ENCODE peak calls at places on chromosomes 7 and 10, in eight cellular contexts. W is lower leg skin; Y is astrocyte of the spinal cord; E is pancreas; S is cardiac muscle cell; M is GM13977; L is CD8-positive, alpha-beta T cell; K is epithelial cell of proximal tubule. P is an unnamed sample.

GRCh38 chr7:99459087-99459486 is 6.9 kb downstream of the ATP5MF start:
- DNase-seq in E (no peak), S (peak; percentile 19), W (no peak), M (no peak), K (no peak), Y (no peak), L (peak; percentile 13), P (peak; percentile 39)

GRCh38 chr10:132518572-132519381 is 18.8 kb upstream of the INPP5A start:
- DNase-seq in W (no peak), Y (no peak), L (no peak), S (no peak), K (no peak), E (peak; percentile 92), M (peak; percentile 54), P (peak; percentile 57)

GRCh38 chr7:103680161-103681144 is 234.4 kb upstream of the SLC26A5 start:
- DNase-seq in M (no peak), W (no peak), S (no peak), K (no peak), E (no peak), L (no peak), Y (no peak), P (no peak)

GRCh38 chr10:95756796-95757657 is 1.1 kb downstream of the ENTPD1 start:
- DNase-seq in K (no peak), W (no peak), S (peak; percentile 13), E (no peak), M (no peak), L (no peak), Y (no peak), P (no peak)

GRCh38 chr10:86387221-86387794 is 20.7 kb upstream of the GRID1 start:
- DNase-seq in S (no peak), Y (no peak), M (peak; percentile 10), L (no peak), E (no peak), W (peak; percentile 2), K (no peak), P (no peak)

GRCh38 chr7:98314469-98314868 is 33.0 kb downstream of the BRI3 start:
- DNase-seq in M (peak; percentile 51), L (no peak), Y (peak; percentile 28), E (no peak), S (peak; percentile 37), K (no peak), W (no peak), P (peak; percentile 61)

GRCh38 chr7:30391806-30392205 is 86.8 kb downstream of the NOD1 start:
- DNase-seq in L (no peak), E (no peak), S (no peak), W (no peak), Y (no peak), M (no peak), K (no peak), P (no peak)

GRCh38 chr7:98921608-98922372 is 43.5 kb downstream of the TRRAP start:
- DNase-seq in Y (no peak), W (no peak), L (no peak), K (no peak), E (no peak), S (no peak), M (no peak), P (no peak)

GRCh38 chr10:19966751-19967150 is 150.5 kb downstream of the PLXDC2 start:
- DNase-seq in L (no peak), W (no peak), Y (peak; percentile 45), S (peak; percentile 41), E (no peak), K (no peak), M (no peak), P (no peak)

GRCh38 chr7:90532231-90532929 is 62.9 kb downstream of the PTTG1IP2 start:
- DNase-seq in S (no peak), W (no peak), M (no peak), K (no peak), E (no peak), L (no peak), Y (no peak), P (peak; percentile 20)

GRCh38 chr7:155223021-155223420 is 74.7 kb upstream of the INSIG1 start:
- DNase-seq in E (no peak), M (no peak), W (no peak), Y (no peak), K (no peak), L (no peak), S (no peak), P (no peak)

GRCh38 chr10:92995509-92995908 is 65.1 kb upstream of the CYP26C1 start:
- DNase-seq in L (no peak), K (no peak), E (no peak), Y (no peak), S (no peak), W (no peak), M (no peak), P (no peak)

GRCh38 chr7:69682518-69682917 is 84.2 kb downstream of the AUTS2 start:
- DNase-seq in E (no peak), S (peak; percentile 29), Y (no peak), L (no peak), M (no peak), K (no peak), W (no peak), P (no peak)

GRCh38 chr7:66500087-66500486 is 128.6 kb upstream of the KCTD7 start:
- DNase-seq in E (no peak), M (no peak), W (no peak), L (no peak), S (no peak), Y (no peak), K (no peak), P (no peak)

DNA sequence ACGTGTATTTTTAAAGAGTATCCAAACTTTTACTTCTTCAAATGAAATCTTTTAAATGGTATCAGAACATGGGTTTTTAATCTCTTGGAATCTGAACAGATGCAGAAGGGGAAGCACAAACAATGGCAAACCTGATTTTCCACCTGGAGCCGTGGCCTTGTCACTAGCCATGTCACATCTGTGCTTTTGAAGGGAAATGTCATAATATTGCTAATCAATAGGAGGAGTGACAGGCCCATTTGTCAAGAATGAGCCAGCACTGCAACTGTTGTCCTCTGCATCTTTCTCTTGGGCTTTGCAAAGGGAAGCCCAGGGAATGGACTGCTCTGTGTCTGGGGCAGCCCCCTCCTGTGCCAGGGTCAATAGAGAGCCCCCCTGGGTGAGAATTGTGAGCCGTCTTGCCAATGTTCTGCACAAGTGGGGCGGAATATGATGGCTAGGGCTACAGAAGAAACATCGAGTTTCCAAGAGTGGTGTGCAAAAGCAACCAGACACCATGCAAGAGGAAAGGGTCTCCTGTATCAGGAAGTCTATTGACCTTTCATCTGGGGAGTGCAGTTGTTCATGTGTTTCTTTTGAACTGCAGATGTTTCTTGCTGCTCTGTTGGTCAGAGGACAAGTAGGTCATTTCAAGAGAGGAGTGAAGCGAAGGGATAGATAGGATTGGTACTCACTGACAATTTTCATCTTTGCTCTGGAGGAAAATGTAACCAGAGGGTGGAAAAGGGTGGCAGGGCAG is 181.8 kb upstream of the NPVF start:
- DNase-seq in Y (no peak), L (no peak), K (no peak), W (no peak), M (no peak), E (no peak), S (no peak), P (no peak)
- TF ChIP-seq CTCF in Y (no peak), L (no peak), K (no peak), W (no peak), M (no peak), E (no peak), S (no peak), P (no peak)

GRCh38 chr7:132152490-132152889 is 423.8 kb downstream of the PLXNA4 start:
- DNase-seq in E (no peak), Y (no peak), S (no peak), L (no peak), M (no peak), W (no peak), K (no peak), P (no peak)

GRCh38 chr7:132150711-132151110 is 425.6 kb downstream of the PLXNA4 start:
- DNase-seq in L (no peak), S (no peak), M (no peak), Y (no peak), E (no peak), W (no peak), K (no peak), P (no peak)

GRCh38 chr7:132154695-132155471 is 421.4 kb downstream of the PLXNA4 start:
- DNase-seq in W (no peak), K (no peak), M (no peak), E (no peak), L (no peak), S (no peak), Y (no peak), P (no peak)

GRCh38 chr7:132155715-132156114 is 420.6 kb downstream of the PLXNA4 start:
- DNase-seq in L (no peak), W (no peak), M (no peak), E (no peak), Y (no peak), K (no peak), S (no peak), P (no peak)

GRCh38 chr7:132154248-132154647 is 422.0 kb downstream of the PLXNA4 start:
- DNase-seq in W (no peak), M (no peak), Y (no peak), E (no peak), L (no peak), K (no peak), S (no peak), P (no peak)
- TF ChIP-seq CTCF in W (no peak), M (no peak), Y (no peak), E (no peak), L (no peak), K (no peak), S (no peak), P (no peak)

DNA sequence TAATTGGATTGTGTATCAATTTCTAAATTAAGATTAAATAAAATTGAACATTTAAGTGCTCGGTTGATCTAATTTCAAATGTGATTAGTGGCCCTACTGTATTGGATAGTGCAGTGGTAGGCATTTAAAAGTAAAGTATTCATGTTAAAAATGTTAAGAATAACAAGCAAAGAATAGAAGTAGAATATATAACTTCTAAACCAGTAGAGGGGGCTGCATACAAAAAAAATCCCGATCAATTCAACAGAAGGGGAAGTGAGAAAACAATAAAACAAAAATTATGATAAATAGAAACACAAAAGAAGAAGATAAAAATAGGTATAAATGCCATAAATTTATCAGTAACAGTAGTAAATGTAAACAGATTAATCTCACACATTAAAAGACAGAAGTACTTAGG is 24.9 kb upstream of the WDFY4 start:
- DNase-seq in M (no peak), L (no peak), K (no peak), S (peak; percentile 16), E (no peak), Y (peak; percentile 27), W (no peak), P (no peak)
- TF ChIP-seq CTCF in M (peak; percentile 45), L (no peak), K (peak; percentile 48), S (peak; percentile 37), E (no peak), Y (peak; percentile 44), W (no peak), P (peak; percentile 26)

GRCh38 chr7:133641436-133641835 is 388.6 kb downstream of the EXOC4 start:
- DNase-seq in L (no peak), E (no peak), S (no peak), M (no peak), Y (no peak), K (no peak), W (no peak), P (no peak)
- TF ChIP-seq CTCF in L (no peak), E (no peak), S (no peak), M (no peak), Y (no peak), K (no peak), W (no peak), P (no peak)

GRCh38 chr7:2438775-2439174 is 35.4 kb downstream of the CHST12 start:
- DNase-seq in E (no peak), S (no peak), L (no peak), K (no peak), M (no peak), W (no peak), Y (no peak), P (no peak)
- TF ChIP-seq CTCF in E (no peak), S (no peak), L (no peak), K (no peak), M (no peak), W (no peak), Y (no peak), P (no peak)

P was measured in GM13976.